ENCODE peak calls at places on chromosomes 7 and 10, in six cellular contexts. F is endothelial cell of umbilical vein, Z is A549, C is HepG2, U is K562, T is GM12878. H is an unnamed sample.

GRCh38 chr7:97868788-97869187 is 3.4 kb downstream of the ASNS start:
- DNase-seq in U (no peak), T (no peak), Z (no peak), C (no peak), F (no peak), H (peak)

GRCh38 chr10:13103554-13103953 is 3.6 kb downstream of the OPTN start:
- DNase-seq in Z (no peak), C (no peak), U (no peak), F (no peak), T (no peak), H (no peak)

GRCh38 chr7:143362126-143362961 is at the start of gene FAM131B:
- DNase-seq in Z (no peak), T (no peak), F (no peak), U (peak), C (no peak), H (peak)

GRCh38 chr10:129962092-129962494 is 2.0 kb downstream of the EBF3 start:
- DNase-seq in C (no peak), T (no peak), U (no peak), F (no peak), Z (no peak), H (peak)

GRCh38 chr10:71523756-71524155 is 127.0 kb downstream of the CDH23 start:
- DNase-seq in C (no peak), U (no peak), T (no peak), F (no peak), Z (no peak), H (no peak)

GRCh38 chr10:62464308-62464707 is 90.1 kb downstream of the ZNF365 start:
- DNase-seq in U (no peak), Z (no peak), C (no peak), T (no peak), F (no peak), H (no peak)

GRCh38 chr7:43758029-43758860 is at the start of gene BLVRA:
- DNase-seq in T (no peak), F (peak), Z (peak), C (peak), U (peak), H (peak)

GRCh38 chr10:6091630-6092029 is 2.8 kb downstream of the RBM17 start:
- DNase-seq in F (peak), U (no peak), C (no peak), T (no peak), Z (no peak), H (peak)

GRCh38 chr7:73811760-73812168 is 19.0 kb upstream of the CLDN4 start:
- DNase-seq in U (peak), F (peak), C (peak), Z (peak), T (no peak), H (peak)

GRCh38 chr7:36010656-36011587 is 142.1 kb upstream of the EEPD1 start:
- DNase-seq in C (no peak), Z (no peak), F (no peak), T (no peak), U (no peak), H (no peak)

GRCh38 chr10:123402656-123403055 is 248.5 kb downstream of the BUB3 start:
- DNase-seq in C (no peak), U (no peak), T (peak), Z (no peak), F (no peak), H (peak)

GRCh38 chr10:49661291-49661856 is 18.1 kb upstream of the C10orf53 start:
- DNase-seq in F (no peak), U (no peak), C (no peak), Z (no peak), T (no peak), H (no peak)

GRCh38 chr10:104076743-104077160 is 8.9 kb downstream of the COL17A1 start:
- DNase-seq in T (no peak), C (no peak), U (no peak), F (peak), Z (no peak), H (no peak)

GRCh38 chr7:25122373-25122772 is 2.7 kb downstream of the CYCS start:
- DNase-seq in T (no peak), C (no peak), U (no peak), Z (no peak), F (no peak), H (no peak)

GRCh38 chr7:38127216-38128207 is 50.5 kb upstream of the STARD3NL start:
- DNase-seq in F (no peak), C (no peak), U (peak), Z (no peak), T (no peak), H (no peak)

GRCh38 chr10:93198401-93199175 is 124.9 kb downstream of the CYP26A1 start:
- DNase-seq in Z (no peak), T (no peak), F (no peak), C (no peak), U (no peak), H (no peak)

GRCh38 chr7:73746378-73746777 is 7.8 kb upstream of the ABHD11 start:
- DNase-seq in F (no peak), Z (no peak), C (no peak), U (no peak), T (no peak), H (no peak)

GRCh38 chr10:3538291-3538849 is 246.6 kb downstream of the KLF6 start:
- DNase-seq in C (no peak), T (no peak), Z (no peak), F (peak), U (no peak), H (no peak)

GRCh38 chr10:14092749-14093148 is 238.0 kb downstream of the FRMD4A start:
- DNase-seq in U (no peak), Z (no peak), T (no peak), C (no peak), F (no peak), H (no peak)

GRCh38 chr7:151173386-151174245 is 6.1 kb upstream of the GBX1 start:
- DNase-seq in T (no peak), Z (no peak), F (no peak), U (no peak), C (no peak), H (no peak)

GRCh38 chr7:64888561-64888900 is 14.5 kb upstream of the ZNF273 start:
- DNase-seq in Z (no peak), T (no peak), C (no peak), F (no peak), U (no peak), H (no peak)

GRCh38 chr7:151692721-151693120 is 173.0 kb upstream of the RHEB start:
- DNase-seq in U (no peak), Z (no peak), T (no peak), C (no peak), F (no peak), H (no peak)

GRCh38 chr10:29482591-29483421 is 152.0 kb downstream of the SVIL start:
- DNase-seq in U (no peak), Z (no peak), F (no peak), C (peak), T (no peak), H (peak)

GRCh38 chr7:80900583-80901576 is 18.0 kb downstream of the SEMA3C start:
- DNase-seq in T (no peak), Z (no peak), C (no peak), F (peak), U (no peak), H (peak)

GRCh38 chr10:124886195-124886594 is 55.7 kb upstream of the ZRANB1 start:
- DNase-seq in Z (no peak), F (no peak), U (no peak), T (no peak), C (no peak), H (no peak)

GRCh38 chr10:10772411-10772810 is 245.3 kb upstream of the CELF2 start:
- DNase-seq in T (no peak), C (no peak), U (no peak), Z (no peak), F (no peak), H (no peak)

GRCh38 chr10:43961523-43962345 is 313.1 kb upstream of the ZNF32 start:
- DNase-seq in T (no peak), Z (no peak), F (no peak), C (no peak), U (no peak), H (no peak)

GRCh38 chr10:69220041-69220451 is at the start of gene HKDC1:
- DNase-seq in T (no peak), F (no peak), U (no peak), Z (peak), C (peak), H (no peak)

GRCh38 chr7:29508608-29509007 is 55.0 kb upstream of the PRR15 start:
- DNase-seq in T (no peak), U (no peak), Z (no peak), F (peak), C (no peak), H (no peak)

GRCh38 chr7:38840736-38841460 is 68.1 kb downstream of the VPS41 start:
- DNase-seq in U (no peak), Z (no peak), C (no peak), F (peak), T (no peak), H (no peak)

GRCh38 chr10:96720422-96721206 is at the start of gene PIK3AP1:
- DNase-seq in F (no peak), T (no peak), U (peak), C (no peak), Z (peak), H (peak)

GRCh38 chr7:49287653-49288052 is 363.3 kb downstream of the CDC14C start:
- DNase-seq in T (no peak), U (no peak), Z (no peak), C (no peak), F (no peak), H (no peak)

GRCh38 chr7:26698806-26699205 is 165.6 kb downstream of the SKAP2 start:
- DNase-seq in C (peak), T (no peak), F (no peak), U (no peak), Z (no peak), H (no peak)

GRCh38 chr10:112955736-112956421 is 5.8 kb downstream of the TCF7L2 start:
- DNase-seq in C (no peak), T (no peak), Z (no peak), U (no peak), F (peak), H (no peak)
- H3K4me3 ChIP-seq in C (peak), T (no peak), Z (peak), U (no peak), F (peak), H (no peak)

DNA sequence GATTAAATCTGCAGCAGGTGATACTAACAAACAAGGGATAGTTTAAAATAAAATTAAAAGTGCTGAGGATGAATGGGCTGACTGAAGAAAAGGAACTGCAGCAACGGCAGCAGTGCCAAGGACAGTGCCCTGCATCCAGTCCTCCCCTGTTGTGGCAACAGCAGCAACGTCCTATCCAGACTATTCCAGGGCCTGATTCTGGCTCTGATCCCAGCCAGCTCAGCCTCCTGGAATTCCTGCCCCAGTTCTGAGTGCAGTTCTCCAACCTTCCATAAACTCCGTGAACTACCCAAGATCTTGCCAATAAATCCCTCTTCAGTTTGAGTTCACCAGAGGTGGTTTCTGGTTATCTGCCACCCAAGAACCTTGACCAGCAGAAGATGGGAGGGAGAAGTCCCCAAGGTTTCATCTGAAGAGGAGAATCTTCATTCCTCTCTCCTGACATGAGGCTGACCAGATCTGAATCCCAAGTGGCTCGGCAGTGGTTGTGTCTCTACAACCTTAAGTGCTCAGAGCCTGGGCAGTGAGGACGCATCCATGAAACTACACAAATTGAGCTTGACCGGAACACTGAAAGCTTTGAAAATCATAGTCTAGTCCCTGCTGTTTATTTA is 115.8 kb downstream of the SORBS1 start:
- DNase-seq in F (peak), C (no peak), T (no peak), U (no peak), Z (peak), H (no peak)
- TF ChIP-seq POLR2A in F (no peak), C (no peak), T (no peak), U (no peak), Z (no peak), H (no peak)

GRCh38 chr10:51074238-51075028 is at the start of gene PRKG1:
- DNase-seq in F (peak), T (no peak), Z (peak), U (no peak), C (peak), H (no peak)
- TF ChIP-seq MYC in F (no peak), T (no peak), Z (no peak), U (no peak), C (no peak), H (no peak)

GRCh38 chr7:4879401-4880081 is 4.0 kb downstream of the RADIL start:
- DNase-seq in C (no peak), F (no peak), U (no peak), T (no peak), Z (no peak), H (no peak)

GRCh38 chr7:4882169-4882741 is 1.3 kb downstream of the RADIL start:
- DNase-seq in C (no peak), T (no peak), F (peak), Z (no peak), U (peak), H (no peak)

GRCh38 chr7:4878336-4879335 is 4.9 kb downstream of the RADIL start:
- DNase-seq in C (no peak), U (no peak), T (no peak), Z (no peak), F (no peak), H (no peak)

GRCh38 chr7:4882742-4883351 is 669 bp downstream of the RADIL start:
- DNase-seq in Z (peak), C (no peak), F (no peak), U (no peak), T (no peak), H (no peak)

GRCh38 chr7:4880218-4880617 is 3.3 kb downstream of the RADIL start:
- DNase-seq in U (no peak), C (no peak), Z (no peak), F (no peak), T (no peak), H (no peak)
- H3K4me3 ChIP-seq in U (no peak), C (no peak), Z (no peak), F (no peak), T (no peak), H (no peak)

DNA sequence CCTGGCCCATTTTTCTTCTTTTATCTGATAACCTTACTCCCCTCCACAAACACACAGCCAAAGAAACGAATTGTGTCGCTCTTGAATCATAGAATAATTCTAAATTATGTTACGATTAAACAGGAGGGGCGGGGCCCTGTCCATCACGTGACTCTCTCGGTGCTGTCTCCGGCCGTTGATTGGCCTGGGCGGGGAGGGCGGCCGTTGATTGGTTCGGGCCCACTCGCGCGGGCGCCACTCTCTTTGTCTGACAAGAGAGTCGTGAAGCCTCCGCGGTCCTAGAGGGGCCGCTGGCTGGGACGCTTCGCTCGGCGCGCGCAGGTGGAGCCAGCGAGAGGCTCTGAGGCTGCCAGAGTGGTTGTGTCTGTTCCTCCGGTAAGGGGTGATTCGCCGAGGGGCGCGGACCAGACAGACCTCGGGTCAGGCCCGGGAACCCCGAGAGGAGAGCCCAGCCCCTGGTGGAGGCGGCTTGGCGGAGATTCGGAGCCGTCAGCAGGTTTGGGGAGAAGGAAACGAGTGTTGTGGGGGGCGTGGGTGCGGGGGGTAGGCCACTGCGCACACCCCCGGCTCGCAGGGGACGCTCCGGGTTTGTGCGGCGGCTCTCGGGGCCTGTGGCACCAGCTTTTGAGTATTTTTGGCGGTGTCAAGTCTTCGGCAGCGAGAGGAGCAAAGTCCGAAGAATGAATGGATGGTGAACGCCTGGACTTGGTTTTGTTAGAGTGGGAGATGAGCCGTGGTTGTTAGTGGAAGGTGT is at the start of gene ZNF789:
- DNase-seq in Z (peak), T (peak), U (peak), C (peak), F (peak), H (peak)
- TF ChIP-seq POLR2A in Z (peak), T (peak), U (peak), C (peak), F (no peak), H (peak)

DNA sequence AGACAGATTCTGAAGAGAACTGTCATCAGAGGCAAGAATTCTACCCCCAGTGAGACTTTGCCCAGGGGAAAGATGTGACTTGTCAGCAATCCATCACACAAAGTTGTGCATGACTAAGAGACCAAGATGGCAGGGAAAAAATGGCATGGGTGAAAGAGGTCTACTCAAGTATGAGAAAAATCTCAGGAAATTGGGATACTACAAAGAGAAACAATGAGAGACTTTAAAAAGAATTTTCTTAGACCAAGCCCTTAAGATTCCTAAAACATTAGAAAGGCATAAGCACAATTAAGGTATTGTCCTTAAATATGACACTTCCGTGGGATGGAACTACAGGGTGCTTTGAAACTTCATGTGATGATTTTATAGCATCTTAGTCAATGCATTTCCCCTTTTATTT is 45.6 kb upstream of the PDE1C start:
- DNase-seq in Z (no peak), C (no peak), T (no peak), U (no peak), F (no peak), H (no peak)
- TF ChIP-seq MYC in Z (no peak), C (no peak), T (no peak), U (no peak), F (no peak), H (no peak)

GRCh38 chr7:116527521-116527920 is 2.7 kb downstream of the CAV1 start:
- DNase-seq in C (no peak), F (peak), T (no peak), Z (no peak), U (no peak), H (no peak)
- H3K4me3 ChIP-seq in C (no peak), F (peak), T (no peak), Z (peak), U (no peak), H (no peak)

H was measured in NB4.